ENCODE peak calls at places on chromosomes 4 and X, in eight cellular contexts. P is OCI-LY7, C is hepatocyte, Y is transverse colon, Z is SK-N-SH, L is bronchial epithelial cell, U is foreskin fibroblast, I is NB4. Q is an unnamed sample.

GRCh38 chr4:152936446-152937279 is 540 bp downstream of the FHDC1 start:
- DNase-seq in P (no peak), C (peak), Y (peak), Z (peak), L (no peak), U (no peak), I (peak), Q (no peak)

GRCh38 chr4:94766856-94767255 is 9.1 kb downstream of the BMPR1B start:
- DNase-seq in P (no peak), C (no peak), Y (no peak), Z (no peak), L (peak), U (peak), I (no peak), Q (peak)

GRCh38 chr4:8289151-8289750 is 19.7 kb downstream of the HTRA3 start:
- DNase-seq in P (no peak), C (no peak), Y (no peak), Z (no peak), L (no peak), U (no peak), I (no peak), Q (no peak)

GRCh38 chrX:37423864-37424569 is 74.9 kb downstream of the PRRG1 start:
- DNase-seq in P (no peak), C (no peak), Y (no peak), Z (no peak), L (peak), U (no peak), I (no peak), Q (peak)

GRCh38 chr4:146124023-146124680 is 51.4 kb upstream of the LSM6 start:
- DNase-seq in P (no peak), C (no peak), Y (no peak), Z (no peak), L (no peak), U (no peak), I (no peak), Q (no peak)

GRCh38 chr4:173334891-173335754 is 965 bp upstream of the HMGB2 start:
- DNase-seq in P (peak), C (peak), Y (peak), Z (peak), L (peak), U (peak), I (peak), Q (peak)

GRCh38 chrX:76428243-76429130 is 977 bp downstream of the MAGEE1 start:
- DNase-seq in P (no peak), C (peak), Y (peak), Z (peak), L (no peak), U (no peak), I (no peak), Q (no peak)

GRCh38 chr4:164383187-164384181 is 370.4 kb upstream of the SMIM31 start:
- DNase-seq in P (no peak), C (peak), Y (no peak), Z (peak), L (peak), U (no peak), I (no peak), Q (peak)

GRCh38 chrX:11626351-11626750 is 39.4 kb downstream of the ARHGAP6 start:
- DNase-seq in P (no peak), C (no peak), Y (no peak), Z (no peak), L (no peak), U (no peak), I (no peak), Q (no peak)

GRCh38 chrX:38221391-38221929 is 789 bp upstream of the SRPX start:
- DNase-seq in P (no peak), C (no peak), Y (no peak), Z (no peak), L (no peak), U (no peak), I (no peak), Q (no peak)

GRCh38 chr4:11323771-11324170 is 104.9 kb downstream of the HS3ST1 start:
- DNase-seq in P (no peak), C (no peak), Y (no peak), Z (no peak), L (no peak), U (no peak), I (no peak), Q (no peak)

GRCh38 chrX:150848914-150849365 is 49.5 kb downstream of the CD99L2 start:
- DNase-seq in P (no peak), C (no peak), Y (peak), Z (no peak), L (peak), U (no peak), I (peak), Q (no peak)

GRCh38 chr4:81565137-81565870 is 93.6 kb upstream of the RASGEF1B start:
- DNase-seq in P (peak), C (peak), Y (peak), Z (no peak), L (peak), U (peak), I (no peak), Q (peak)

GRCh38 chr4:174460684-174461083 is 61.6 kb downstream of the HPGD start:
- DNase-seq in P (no peak), C (no peak), Y (no peak), Z (no peak), L (peak), U (no peak), I (no peak), Q (peak)

GRCh38 chr4:116357758-116358157 is 727.6 kb downstream of the TRAM1L1 start:
- DNase-seq in P (peak), C (peak), Y (peak), Z (no peak), L (peak), U (no peak), I (peak), Q (no peak)

GRCh38 chr4:178633263-178633662 is 1191.0 kb upstream of the AGA start:
- DNase-seq in P (no peak), C (no peak), Y (no peak), Z (no peak), L (no peak), U (no peak), I (peak), Q (no peak)
- TF ChIP-seq CTCF in P (no peak), C (no peak), Y (no peak), Z (peak), L (no peak), U (no peak), I (peak), Q (no peak)

DNA sequence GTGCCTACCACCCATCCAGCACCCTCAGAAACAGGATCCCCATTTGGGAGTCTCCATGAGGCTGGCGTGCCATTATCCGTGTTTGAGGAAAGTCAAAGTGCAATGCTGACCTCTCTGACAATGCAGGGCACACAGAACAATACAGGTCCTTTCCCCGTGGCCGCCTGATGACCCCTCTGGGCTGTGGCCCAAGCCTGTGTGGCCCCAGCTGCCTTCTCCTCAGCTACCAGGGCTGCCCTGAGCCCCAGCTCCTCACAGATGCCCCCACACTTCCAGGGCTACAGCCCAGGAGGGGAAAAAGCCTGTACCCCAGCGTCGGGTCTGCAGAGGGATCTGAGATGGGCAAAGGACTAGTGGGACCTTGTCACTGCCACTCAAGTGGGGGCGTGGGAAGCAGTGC is 15.5 kb downstream of the ZFYVE28 start:
- DNase-seq in P (no peak), C (no peak), Y (no peak), Z (no peak), L (no peak), U (no peak), I (no peak), Q (no peak)
- H3K4me3 ChIP-seq in P (no peak), C (no peak), Y (no peak), Z (no peak), L (no peak), U (no peak), I (no peak), Q (no peak)

DNA sequence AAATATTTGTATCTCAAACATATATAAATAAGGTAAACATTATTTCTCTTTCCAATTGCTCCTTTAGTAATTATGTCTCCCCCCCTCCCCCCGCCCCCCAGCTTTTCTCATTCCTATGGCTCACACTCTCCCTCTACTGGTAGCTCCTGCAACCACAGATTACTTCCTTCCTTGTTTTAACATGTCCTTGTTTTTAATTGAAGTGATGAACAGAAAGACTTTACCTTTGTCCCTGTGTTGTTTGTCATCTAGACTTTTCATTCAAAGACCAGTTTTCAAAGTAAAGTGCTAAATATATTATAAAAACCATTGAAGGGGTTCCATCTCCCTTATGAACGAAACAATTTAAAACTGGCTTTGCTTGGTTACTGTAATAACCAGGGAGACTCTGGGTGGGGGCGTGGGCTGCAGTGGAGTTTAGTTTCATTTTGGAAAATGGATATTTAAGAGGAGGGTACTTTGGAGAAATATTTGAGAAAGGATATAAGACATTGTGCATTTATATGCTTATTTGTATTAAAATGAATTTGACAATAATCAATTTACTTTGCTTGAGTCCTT is 352.9 kb downstream of the RAPGEF2 start:
- DNase-seq in P (peak), C (peak), Y (no peak), Z (peak), L (peak), U (no peak), I (peak), Q (peak)
- TF ChIP-seq CTCF in P (peak), C (peak), Y (peak), Z (peak), L (peak), U (peak), I (peak), Q (peak)

DNA sequence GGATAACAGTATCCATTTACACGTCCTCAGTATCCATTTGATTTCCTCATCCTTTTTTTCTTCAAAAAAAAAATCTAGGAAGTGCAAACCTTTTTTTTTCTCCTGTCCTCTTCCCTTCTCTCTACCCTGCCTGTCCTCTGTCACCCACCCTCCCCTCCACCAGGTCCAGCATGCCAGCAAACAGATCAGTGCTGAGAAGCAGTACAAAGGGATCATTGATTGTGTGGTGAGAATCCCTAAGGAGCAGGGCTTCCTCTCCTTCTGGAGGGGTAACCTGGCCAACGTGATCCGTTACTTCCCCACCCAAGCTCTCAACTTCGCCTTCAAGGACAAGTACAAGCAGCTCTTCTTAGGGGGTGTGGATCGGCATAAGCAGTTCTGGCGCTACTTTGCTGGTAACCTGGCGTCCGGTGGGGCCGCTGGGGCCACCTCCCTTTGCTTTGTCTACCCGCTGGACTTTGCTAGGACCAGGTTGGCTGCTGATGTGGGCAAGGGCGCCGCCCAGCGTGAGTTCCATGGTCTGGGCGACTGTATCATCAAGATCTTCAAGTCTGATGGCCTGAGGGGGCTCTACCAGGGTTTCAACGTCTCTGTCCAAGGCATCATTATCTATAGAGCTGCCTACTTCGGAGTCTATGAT is 1.7 kb downstream of the SLC25A4 start:
- DNase-seq in P (no peak), C (no peak), Y (no peak), Z (no peak), L (no peak), U (no peak), I (no peak), Q (no peak)
- H3K4me3 ChIP-seq in P (no peak), C (no peak), Y (peak), Z (no peak), L (no peak), U (no peak), I (no peak), Q (no peak)

DNA sequence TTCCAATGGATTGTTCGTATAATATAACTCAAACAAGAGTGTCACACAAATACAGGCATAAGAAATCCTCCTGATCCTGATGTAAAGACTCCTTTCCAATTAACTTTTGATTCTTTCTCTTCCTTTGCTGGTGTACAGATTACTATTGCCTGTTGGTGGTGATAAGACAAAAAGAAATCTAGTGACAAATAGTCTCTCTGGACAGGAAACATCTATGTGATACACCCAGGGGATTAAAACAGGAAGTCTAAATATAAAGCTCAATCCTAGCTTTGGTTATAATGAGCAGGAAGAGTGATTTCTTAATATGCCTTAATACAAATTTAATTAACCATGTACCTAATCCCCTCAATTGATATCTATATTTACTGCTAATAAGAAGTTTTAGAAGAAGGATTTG is 45.1 kb downstream of the ARHGEF6 start:
- DNase-seq in P (peak), C (no peak), Y (no peak), Z (no peak), L (no peak), U (no peak), I (peak), Q (no peak)
- TF ChIP-seq CTCF in P (no peak), C (no peak), Y (no peak), Z (no peak), L (no peak), U (no peak), I (no peak), Q (no peak)

Q was measured in brain microvascular endothelial cell.